ENCODE peak calls at places on chromosomes 5 and 9, in eight cellular contexts. H is K562, N is stomach, B is sigmoid colon, F is A549, G is transverse colon, I is upper lobe of left lung, Q is H1. T is an unnamed sample.
A peak's percentile ranks its signal among the peaks of the same experiment; 100 is the strongest.

GRCh38 chr9:82784595-82784994 is 278.3 kb downstream of the RASEF start:
- DNase-seq in Q (no peak), I (no peak), N (no peak), G (no peak), B (no peak), F (no peak), H (no peak), T (no peak)

GRCh38 chr5:116970318-116970717 is 395.7 kb upstream of the SEMA6A start:
- DNase-seq in G (no peak), H (no peak), F (no peak), N (no peak), Q (no peak), I (no peak), B (no peak), T (no peak)

GRCh38 chr5:15943487-15943886 is 236.1 kb downstream of the MARCHF11 start:
- DNase-seq in H (no peak), F (no peak), N (no peak), I (no peak), B (no peak), G (no peak), Q (no peak), T (no peak)

GRCh38 chr5:96408841-96409458 is 24.1 kb downstream of the PCSK1 start:
- DNase-seq in F (no peak), G (no peak), H (no peak), I (no peak), B (no peak), Q (no peak), N (no peak), T (no peak)

GRCh38 chr9:21326526-21327139 is 8.6 kb downstream of the KLHL9 start:
- DNase-seq in N (no peak), B (no peak), Q (no peak), I (no peak), G (no peak), F (peak; percentile 40), H (no peak), T (no peak)

GRCh38 chr5:36155291-36155690 is 3.4 kb downstream of the SKP2 start:
- DNase-seq in N (no peak), G (no peak), H (no peak), I (no peak), B (no peak), Q (no peak), F (no peak), T (no peak)

GRCh38 chr5:102152906-102153787 is 142.9 kb downstream of the SLCO4C1 start:
- DNase-seq in Q (no peak), G (no peak), B (no peak), F (no peak), I (no peak), H (no peak), N (no peak), T (no peak)

GRCh38 chr5:172688735-172689572 is 47.9 kb downstream of the NEURL1B start:
- DNase-seq in G (peak; percentile 61), N (peak; percentile 78), F (no peak), I (no peak), Q (no peak), B (peak; percentile 64), H (no peak), T (no peak)

GRCh38 chr5:66987126-66987525 is 209.5 kb downstream of the CD180 start:
- DNase-seq in F (no peak), H (no peak), B (no peak), N (no peak), G (no peak), I (no peak), Q (no peak), T (no peak)

GRCh38 chr9:78218890-78219289 is 17.0 kb upstream of the CEP78 start:
- DNase-seq in Q (no peak), N (no peak), F (no peak), H (no peak), B (no peak), I (no peak), G (no peak), T (no peak)

GRCh38 chr5:14996997-14997396 is 125.4 kb upstream of the ANKH start:
- DNase-seq in N (no peak), Q (no peak), F (no peak), H (no peak), I (no peak), G (no peak), B (no peak), T (no peak)

GRCh38 chr5:15440434-15440833 is 59.5 kb upstream of the FBXL7 start:
- DNase-seq in N (no peak), Q (no peak), B (no peak), H (no peak), I (no peak), F (no peak), G (no peak), T (no peak)

GRCh38 chr5:115849258-115849798 is 7.6 kb downstream of the AP3S1 start:
- DNase-seq in I (no peak), F (no peak), G (no peak), H (no peak), B (no peak), Q (no peak), N (no peak), T (no peak)

GRCh38 chr5:5741418-5741817 is 318.9 kb downstream of the ICE1 start:
- DNase-seq in F (no peak), Q (no peak), I (no peak), B (no peak), N (no peak), H (no peak), G (no peak), T (no peak)

GRCh38 chr9:20022410-20022809 is 233.6 kb upstream of the SLC24A2 start:
- DNase-seq in H (no peak), B (no peak), I (no peak), F (no peak), Q (no peak), G (no peak), N (no peak), T (no peak)

GRCh38 chr9:13026956-13027355 is 252.1 kb downstream of the LURAP1L start:
- DNase-seq in B (no peak), Q (no peak), F (no peak), I (no peak), G (no peak), H (no peak), N (no peak), T (no peak)

GRCh38 chr5:95730730-95731570 is at the start of gene RHOBTB3:
- DNase-seq in I (peak; percentile 91), B (peak; percentile 96), Q (peak; percentile 84), N (peak; percentile 85), F (peak; percentile 49), G (peak; percentile 89), H (peak; percentile 73), T (peak; percentile 88)

GRCh38 chr9:23590601-23591000 is 235.4 kb downstream of the ELAVL2 start:
- DNase-seq in B (no peak), F (no peak), Q (no peak), N (no peak), G (no peak), H (no peak), I (no peak), T (no peak)

GRCh38 chr9:132506907-132507669 is 75.3 kb upstream of the BARHL1 start:
- DNase-seq in B (no peak), H (no peak), G (no peak), F (no peak), N (no peak), Q (no peak), I (no peak), T (no peak)

GRCh38 chr5:155886311-155887031 is 440.5 kb upstream of the SGCD start:
- DNase-seq in B (no peak), I (no peak), G (no peak), Q (no peak), H (no peak), F (no peak), N (no peak), T (no peak)

GRCh38 chr9:134217431-134218210 is 53.3 kb upstream of the RNU6ATAC start:
- DNase-seq in N (no peak), B (peak; percentile 46), Q (no peak), G (no peak), H (peak; percentile 50), I (no peak), F (no peak), T (no peak)

GRCh38 chr5:59335544-59335943 is 558.0 kb downstream of the PDE4D start:
- DNase-seq in F (no peak), B (no peak), I (no peak), G (no peak), N (no peak), Q (no peak), H (no peak), T (no peak)

GRCh38 chr9:88179080-88179521 is 40.8 kb upstream of the SPATA31C2 start:
- DNase-seq in F (no peak), Q (no peak), I (no peak), B (no peak), H (no peak), N (no peak), G (peak; percentile 47), T (no peak)

DNA sequence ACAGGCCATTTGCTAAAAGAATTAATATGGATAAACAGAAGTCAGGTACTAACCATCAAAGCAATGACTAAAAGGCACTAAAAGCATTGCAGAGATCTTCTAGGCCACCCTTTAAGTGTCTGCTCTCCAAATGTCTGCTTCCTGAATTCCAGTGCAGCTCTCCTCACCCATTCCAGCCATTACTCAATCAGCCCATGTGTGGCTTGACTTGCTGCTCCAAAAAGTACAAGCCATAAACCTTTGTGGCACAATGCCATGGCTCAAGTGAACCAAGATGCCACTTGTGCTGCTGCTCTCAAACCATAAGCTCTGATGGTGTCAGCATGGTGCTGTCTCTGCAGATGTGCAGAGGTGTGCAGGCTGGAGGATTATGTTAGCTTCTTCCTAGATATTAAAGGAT is 290.2 kb upstream of the POU5F2 start:
- DNase-seq in I (peak; percentile 58), H (no peak), Q (no peak), B (no peak), F (no peak), N (no peak), G (no peak), T (peak; percentile 5)
- TF ChIP-seq EP300 in I (no peak), H (no peak), Q (no peak), B (no peak), F (no peak), N (no peak), G (no peak), T (no peak)

GRCh38 chr9:138067594-138068367 is 190.2 kb downstream of the CACNA1B start:
- DNase-seq in Q (peak; percentile 37), G (no peak), F (no peak), I (peak; percentile 12), N (peak; percentile 17), B (peak; percentile 50), H (no peak), T (no peak)
- TF ChIP-seq CTCF in Q (no peak), G (no peak), F (no peak), I (no peak), N (no peak), B (no peak), H (no peak), T (no peak)

DNA sequence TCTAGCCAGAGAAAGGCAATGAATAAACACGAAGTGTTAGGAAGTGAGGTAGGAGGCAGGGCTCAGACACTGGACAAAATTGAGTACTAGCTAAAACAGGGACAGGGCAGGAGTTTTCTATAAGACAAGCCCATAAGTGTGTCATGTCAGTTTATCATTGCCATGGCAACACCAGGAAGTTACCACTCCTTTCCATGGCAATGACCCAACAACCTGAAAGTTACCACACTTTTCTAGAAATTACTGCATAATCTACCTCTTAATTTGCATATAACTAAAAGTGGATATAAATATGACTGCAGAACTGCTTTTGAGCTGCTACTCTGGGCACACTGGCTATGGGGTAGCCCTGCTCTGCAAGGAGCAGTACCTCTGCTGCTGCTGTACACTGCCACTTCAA is 442.5 kb upstream of the COX7C start:
- DNase-seq in N (no peak), H (no peak), B (no peak), Q (no peak), I (no peak), F (no peak), G (no peak), T (no peak)
- TF ChIP-seq EP300 in N (no peak), H (no peak), B (no peak), Q (no peak), I (no peak), F (no peak), G (no peak), T (no peak)

GRCh38 chr9:97284798-97285197 is 22.7 kb upstream of the CCDC180 start:
- DNase-seq in G (no peak), I (no peak), F (no peak), B (no peak), N (no peak), Q (no peak), H (no peak), T (no peak)
- TF ChIP-seq CTCF in G (peak; percentile 7), I (no peak), F (no peak), B (no peak), N (no peak), Q (no peak), H (peak; percentile 51), T (no peak)

T was measured in tibial nerve.